ENCODE peak calls at places on chromosomes 13 and 19, in five cellular contexts. N, Q, V, Y and R are unnamed samples.

GRCh38 chr13:105773887-105774538 is 761.4 kb downstream of the EFNB2 start:
- DNase-seq in N (peak; percentile 72), Q (no peak), V (no peak), Y (no peak), R (no peak)

GRCh38 chr13:42396501-42396900 is 124.5 kb downstream of the AKAP11 start:
- DNase-seq in Y (no peak), N (peak; percentile 7), V (no peak), Q (peak; percentile 63), R (no peak)

GRCh38 chr13:92716749-92717148 is 509.9 kb upstream of the GPC6 start:
- DNase-seq in V (no peak), N (peak; percentile 2), Y (no peak), Q (no peak), R (no peak)

GRCh38 chr19:6476155-6476895 is 5.3 kb downstream of the DENND1C start:
- DNase-seq in V (peak; percentile 15), Q (peak; percentile 72), N (peak; percentile 68), Y (peak; percentile 96), R (peak; percentile 70)

GRCh38 chr19:14086098-14086497 is 515 bp upstream of the C19orf67 start:
- DNase-seq in Q (no peak), N (no peak), V (no peak), Y (no peak), R (no peak)

GRCh38 chr13:107121793-107122192 is 553.9 kb upstream of the ARGLU1 start:
- DNase-seq in Q (no peak), V (no peak), N (no peak), Y (no peak), R (no peak)

GRCh38 chr19:4442846-4443146 is 14.8 kb downstream of the UBXN6 start:
- DNase-seq in V (no peak), Y (no peak), Q (no peak), N (no peak), R (no peak)

GRCh38 chr19:41351339-41352245 is 2.1 kb downstream of the TGFB1 start:
- DNase-seq in Q (peak; percentile 87), N (peak; percentile 35), V (no peak), Y (peak; percentile 62), R (peak; percentile 85)

GRCh38 chr19:55353803-55354697 is 469 bp downstream of the COX6B2 start:
- DNase-seq in Y (peak; percentile 97), V (no peak), Q (peak; percentile 64), N (peak; percentile 65), R (peak; percentile 93)

GRCh38 chr19:18895038-18895827 is 725 bp downstream of the CERS1 start:
- DNase-seq in N (peak; percentile 53), V (peak; percentile 51), Q (no peak), Y (peak; percentile 95), R (peak; percentile 80)